ENCODE peak calls at places on chromosomes 6 and 20, in four cellular contexts. W, Y, R and E are unnamed samples.

GRCh38 chr20:17642404-17643269 is 39.4 kb downstream of the RRBP1 start:
- DNase-seq in W (no peak), Y (no peak), R (no peak), E (no peak)

GRCh38 chr6:31871068-31871659 is 7.6 kb downstream of the SLC44A4 start:
- DNase-seq in W (no peak), Y (no peak), R (no peak), E (no peak)

GRCh38 chr20:37205130-37205529 is 25.8 kb upstream of the MROH8 start:
- DNase-seq in W (no peak), Y (no peak), R (no peak), E (no peak)

GRCh38 chr20:33909331-33909921 is 84.3 kb upstream of the RALY start:
- DNase-seq in W (peak), Y (no peak), R (peak), E (no peak)

GRCh38 chr6:34102696-34103095 is 43.2 kb downstream of the GRM4 start:
- DNase-seq in W (no peak), Y (no peak), R (no peak), E (no peak)

GRCh38 chr6:33947916-33948594 is 144.3 kb upstream of the MLN start:
- DNase-seq in W (no peak), Y (no peak), R (no peak), E (no peak)

GRCh38 chr6:127990081-127990480 is 89.2 kb upstream of the THEMIS start:
- DNase-seq in W (no peak), Y (no peak), R (no peak), E (no peak)

GRCh38 chr6:12348530-12349511 is 58.7 kb downstream of the EDN1 start:
- DNase-seq in W (peak), Y (no peak), R (peak), E (no peak)

GRCh38 chr6:116267879-116268588 is 11.7 kb downstream of the TSPYL1 start:
- DNase-seq in W (no peak), Y (no peak), R (peak), E (no peak)

GRCh38 chr20:52379723-52380336 is 188.3 kb upstream of the ZFP64 start:
- DNase-seq in W (no peak), Y (peak), R (peak), E (peak)

GRCh38 chr6:26016326-26017275 is 54.0 kb downstream of the TRIM38 start:
- DNase-seq in W (no peak), Y (peak), R (peak), E (no peak)

GRCh38 chr20:23143098-23143497 is 57.0 kb upstream of the CD93 start:
- DNase-seq in W (peak), Y (no peak), R (peak), E (peak)

GRCh38 chr20:58853976-58854637 is 1.6 kb downstream of the GNAS start:
- DNase-seq in W (no peak), Y (peak), R (no peak), E (no peak)

GRCh38 chr20:24752612-24753011 is 196.5 kb upstream of the CST7 start:
- DNase-seq in W (peak), Y (peak), R (no peak), E (peak)

GRCh38 chr20:11352041-11352440 is 565.7 kb upstream of the BTBD3 start:
- DNase-seq in W (no peak), Y (no peak), R (no peak), E (no peak)

GRCh38 chr20:11355338-11355737 is 562.4 kb upstream of the BTBD3 start:
- DNase-seq in W (no peak), Y (no peak), R (no peak), E (no peak)

GRCh38 chr20:11350126-11351005 is 567.3 kb upstream of the BTBD3 start:
- DNase-seq in W (peak), Y (no peak), R (peak), E (no peak)

GRCh38 chr20:11356061-11356460 is 561.6 kb upstream of the BTBD3 start:
- DNase-seq in W (no peak), Y (no peak), R (no peak), E (no peak)

GRCh38 chr20:11354841-11355240 is 562.9 kb upstream of the BTBD3 start:
- DNase-seq in W (no peak), Y (no peak), R (no peak), E (no peak)
- H3K4me3 ChIP-seq in W (no peak), Y (no peak), R (no peak), E (no peak)

DNA sequence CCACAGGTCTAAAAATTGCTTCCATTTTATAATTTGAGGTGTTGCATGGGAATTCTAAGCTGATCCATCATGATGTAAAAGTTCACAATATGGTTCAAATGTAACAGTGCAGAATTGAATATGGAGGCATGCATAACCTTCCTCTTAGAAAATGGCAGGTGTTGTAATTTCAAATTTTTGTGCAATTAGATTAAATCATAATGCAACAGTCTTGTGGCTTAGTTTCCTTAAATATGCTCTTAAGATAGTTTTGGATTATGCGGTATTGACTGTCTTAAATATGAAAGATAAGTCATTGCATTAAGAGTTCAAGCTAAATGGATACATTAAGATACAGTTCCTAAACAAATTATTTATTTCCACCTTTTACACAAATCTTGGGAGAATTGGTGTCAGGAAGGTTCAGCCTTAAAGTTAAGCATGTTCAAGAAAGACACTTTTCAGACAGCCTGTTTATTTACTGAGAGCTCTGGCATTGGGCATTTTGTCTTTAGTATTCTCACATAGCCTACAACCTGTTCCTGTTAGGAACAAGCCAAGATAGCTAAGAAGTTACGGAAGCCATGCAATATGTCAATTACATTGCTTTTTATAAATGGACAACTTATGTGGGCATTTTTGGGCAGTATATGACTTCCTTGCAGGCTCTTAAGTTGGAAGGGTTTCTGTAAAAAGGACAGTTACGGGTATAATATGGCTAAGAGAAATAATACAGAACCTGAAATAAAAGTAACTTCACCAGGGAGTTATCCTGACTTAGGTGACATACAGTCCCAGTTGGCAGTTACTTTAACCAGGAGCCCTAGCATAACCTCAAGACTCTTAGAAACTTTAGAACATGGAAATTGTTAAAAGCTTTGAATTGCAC is 9.3 kb downstream of the SRSF3 start:
- DNase-seq in W (no peak), Y (no peak), R (no peak), E (no peak)
- H3K4me3 ChIP-seq in W (no peak), Y (peak), R (peak), E (no peak)

GRCh38 chr20:32034581-32035397 is 17.3 kb upstream of the HCK start:
- DNase-seq in W (peak), Y (no peak), R (peak), E (no peak)

GRCh38 chr20:32028647-32029372 is 18.6 kb downstream of the CCM2L start:
- DNase-seq in W (no peak), Y (peak), R (no peak), E (no peak)

GRCh38 chr20:32029561-32029960 is 19.3 kb downstream of the CCM2L start:
- DNase-seq in W (no peak), Y (no peak), R (no peak), E (no peak)

GRCh38 chr20:32027653-32028052 is 17.4 kb downstream of the CCM2L start:
- DNase-seq in W (no peak), Y (no peak), R (no peak), E (no peak)

DNA sequence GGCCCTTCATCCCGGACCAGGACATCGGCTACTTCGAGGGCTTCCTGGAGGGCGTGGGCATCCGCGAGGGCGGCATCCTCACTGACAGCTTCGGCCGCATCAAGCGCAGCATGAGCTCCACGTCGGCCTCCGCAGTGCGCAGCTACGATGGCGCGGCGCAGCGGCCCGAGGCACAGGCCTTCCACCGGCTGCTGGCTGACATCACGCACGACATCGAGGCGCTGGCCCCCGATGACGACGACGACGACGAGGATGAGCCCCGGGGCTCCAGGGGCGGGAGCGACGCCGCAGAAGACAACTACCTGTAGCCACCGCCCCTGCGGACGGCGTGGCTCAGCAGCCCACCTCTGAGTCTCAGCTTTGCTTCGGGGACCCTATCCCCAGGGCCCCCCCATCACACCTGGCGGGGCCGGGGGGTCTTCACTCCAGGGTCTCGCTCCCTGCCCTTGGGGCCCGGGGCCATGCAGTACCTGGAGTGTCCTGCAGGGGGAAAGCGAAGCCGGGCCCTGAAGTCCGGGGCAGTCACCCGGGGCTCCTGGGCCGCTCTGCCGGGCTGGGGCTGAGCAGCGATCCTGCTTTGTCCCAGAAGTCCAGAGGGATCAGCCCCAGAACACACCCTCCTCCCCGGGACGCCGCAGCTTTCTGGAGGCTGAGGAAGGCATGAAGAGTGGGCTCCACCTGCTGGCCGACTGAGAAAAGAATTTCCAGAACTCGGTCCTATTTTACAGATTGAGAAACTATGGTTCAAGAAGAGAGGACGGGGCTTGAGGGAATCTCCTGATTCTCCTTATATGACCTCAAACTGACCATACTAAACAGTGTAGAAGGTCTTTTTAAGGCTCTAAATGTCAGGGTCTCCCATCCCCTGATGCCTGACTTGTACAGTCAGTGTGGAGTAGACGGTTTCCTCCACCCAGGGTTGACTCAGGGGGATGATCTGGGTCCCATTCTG is 20.8 kb upstream of the HCK start:
- DNase-seq in W (peak), Y (peak), R (peak), E (peak)
- H3K4me3 ChIP-seq in W (no peak), Y (no peak), R (peak), E (no peak)

DNA sequence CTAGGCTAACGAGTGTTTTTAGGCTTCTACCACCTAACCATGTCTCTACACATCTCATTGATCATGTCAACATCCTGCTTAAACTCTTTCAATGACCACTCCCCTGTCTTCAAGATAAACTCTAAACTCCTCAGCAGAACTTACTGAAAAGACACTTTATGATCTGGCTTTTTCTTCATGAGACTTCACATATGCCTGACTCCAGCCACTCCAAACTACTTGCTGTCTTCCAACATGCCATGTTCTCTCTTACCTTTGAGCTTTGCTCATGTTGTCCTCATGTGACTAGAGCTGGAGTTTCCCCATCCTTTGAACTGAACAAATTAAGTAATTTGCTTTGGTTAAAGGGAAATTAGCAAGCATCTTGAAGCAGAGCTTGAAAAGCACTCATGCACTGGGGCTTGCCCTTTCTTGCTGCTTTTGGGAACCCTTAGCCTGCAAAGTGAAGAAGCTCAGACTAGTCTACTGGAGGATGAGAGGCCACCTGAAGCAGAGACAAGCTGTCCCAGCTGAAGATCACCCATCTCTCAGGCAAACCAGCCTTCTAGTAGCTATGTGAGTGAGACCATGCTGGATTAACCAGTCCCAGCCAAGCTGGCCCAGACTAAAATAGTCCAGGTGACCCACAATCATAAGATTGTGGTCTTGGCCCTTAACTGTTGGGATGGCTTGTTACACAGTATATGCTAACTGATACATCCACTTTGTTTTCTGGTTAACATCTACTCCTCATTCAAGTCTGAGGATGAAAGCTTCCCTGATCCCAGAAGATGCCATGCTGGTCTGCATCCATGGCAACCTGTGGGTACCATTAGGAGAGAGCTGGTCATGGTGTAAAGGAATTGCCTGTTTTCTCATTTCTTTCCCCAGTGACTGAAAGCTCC is 235.8 kb downstream of the GMPR start:
- DNase-seq in W (no peak), Y (no peak), R (no peak), E (no peak)
- H3K4me3 ChIP-seq in W (no peak), Y (no peak), R (no peak), E (no peak)